ENCODE peak calls at places on chromosome 11, in ten cellular contexts. One of them, this sample, is unnamed.

GRCh38 chr11:130644187-130644586 is 195.7 kb downstream of the ADAMTS15 start:
- DNase-seq in body of pancreas: no peak
- DNase-seq in H9: peak; percentile 80
- DNase-seq in right atrium auricular region: no peak
- DNase-seq in B cell: no peak
- DNase-seq in heart right ventricle: no peak
- DNase-seq in A673: no peak
- DNase-seq in bronchial epithelial cell: no peak
- DNase-seq in A549: no peak
- DNase-seq in cardiac fibroblast: no peak
- DNase-seq in this sample: no peak

GRCh38 chr11:92627615-92628201 is 341.7 kb upstream of the MTNR1B start:
- DNase-seq in cardiac fibroblast: no peak
- DNase-seq in bronchial epithelial cell: peak; percentile 16
- DNase-seq in H9: no peak
- DNase-seq in body of pancreas: no peak
- DNase-seq in A549: no peak
- DNase-seq in B cell: no peak
- DNase-seq in heart right ventricle: no peak
- DNase-seq in A673: no peak
- DNase-seq in right atrium auricular region: no peak
- DNase-seq in this sample: no peak

GRCh38 chr11:27161071-27161470 is 120.5 kb downstream of the BBOX1 start:
- DNase-seq in bronchial epithelial cell: peak; percentile 28
- DNase-seq in body of pancreas: no peak
- DNase-seq in cardiac fibroblast: no peak
- DNase-seq in B cell: no peak
- DNase-seq in H9: no peak
- DNase-seq in right atrium auricular region: no peak
- DNase-seq in A673: no peak
- DNase-seq in A549: no peak
- DNase-seq in heart right ventricle: no peak
- DNase-seq in this sample: no peak

GRCh38 chr11:84390441-84391078 is 1104.4 kb upstream of the CCDC90B start:
- DNase-seq in heart right ventricle: no peak
- DNase-seq in H9: peak; percentile 66
- DNase-seq in cardiac fibroblast: no peak
- DNase-seq in right atrium auricular region: no peak
- DNase-seq in bronchial epithelial cell: peak; percentile 3
- DNase-seq in B cell: no peak
- DNase-seq in A549: no peak
- DNase-seq in body of pancreas: no peak
- DNase-seq in A673: peak; percentile 15
- DNase-seq in this sample: no peak

GRCh38 chr11:124841765-124842700 is 23.2 kb upstream of the ROBO3 start:
- DNase-seq in A673: no peak
- DNase-seq in right atrium auricular region: no peak
- DNase-seq in H9: no peak
- DNase-seq in cardiac fibroblast: peak; percentile 26
- DNase-seq in B cell: no peak
- DNase-seq in body of pancreas: no peak
- DNase-seq in A549: no peak
- DNase-seq in heart right ventricle: no peak
- DNase-seq in bronchial epithelial cell: no peak
- DNase-seq in this sample: no peak

GRCh38 chr11:112221263-112221835 is 4.9 kb upstream of the PTS start:
- DNase-seq in heart right ventricle: no peak
- DNase-seq in H9: no peak
- DNase-seq in B cell: no peak
- DNase-seq in A673: peak; percentile 72
- DNase-seq in body of pancreas: no peak
- DNase-seq in A549: no peak
- DNase-seq in bronchial epithelial cell: peak; percentile 62
- DNase-seq in right atrium auricular region: no peak
- DNase-seq in cardiac fibroblast: no peak
- DNase-seq in this sample: no peak

GRCh38 chr11:105000167-105000566 is 22.8 kb downstream of the CASP5 start:
- DNase-seq in heart right ventricle: no peak
- DNase-seq in B cell: no peak
- DNase-seq in bronchial epithelial cell: no peak
- DNase-seq in right atrium auricular region: no peak
- DNase-seq in A549: peak; percentile 31
- DNase-seq in cardiac fibroblast: no peak
- DNase-seq in H9: no peak
- DNase-seq in body of pancreas: no peak
- DNase-seq in A673: peak; percentile 52
- DNase-seq in this sample: no peak

GRCh38 chr11:72426054-72426757 is 8.1 kb downstream of the CLPB start:
- DNase-seq in B cell: no peak
- DNase-seq in heart right ventricle: no peak
- DNase-seq in body of pancreas: no peak
- DNase-seq in H9: no peak
- DNase-seq in bronchial epithelial cell: no peak
- DNase-seq in A673: peak; percentile 24
- DNase-seq in cardiac fibroblast: no peak
- DNase-seq in A549: no peak
- DNase-seq in right atrium auricular region: no peak
- DNase-seq in this sample: no peak

GRCh38 chr11:556175-556699 is 4.3 kb downstream of the LMNTD2 start:
- DNase-seq in A673: no peak
- DNase-seq in bronchial epithelial cell: no peak
- DNase-seq in B cell: no peak
- DNase-seq in right atrium auricular region: no peak
- DNase-seq in A549: no peak
- DNase-seq in cardiac fibroblast: no peak
- DNase-seq in H9: no peak
- DNase-seq in heart right ventricle: no peak
- DNase-seq in body of pancreas: peak; percentile 46
- DNase-seq in this sample: no peak

GRCh38 chr11:130585545-130585944 is 137.1 kb downstream of the ADAMTS15 start:
- DNase-seq in H9: no peak
- DNase-seq in A673: no peak
- DNase-seq in heart right ventricle: no peak
- DNase-seq in right atrium auricular region: no peak
- DNase-seq in A549: peak; percentile 58
- DNase-seq in bronchial epithelial cell: peak; percentile 49
- DNase-seq in cardiac fibroblast: peak; percentile 79
- DNase-seq in body of pancreas: no peak
- DNase-seq in B cell: no peak
- DNase-seq in this sample: no peak

GRCh38 chr11:106956887-106957505 is 61.3 kb downstream of the GUCY1A2 start:
- DNase-seq in cardiac fibroblast: no peak
- DNase-seq in A673: peak; percentile 100
- DNase-seq in H9: peak; percentile 81
- DNase-seq in bronchial epithelial cell: no peak
- DNase-seq in right atrium auricular region: no peak
- DNase-seq in body of pancreas: no peak
- DNase-seq in A549: no peak
- DNase-seq in B cell: no peak
- DNase-seq in heart right ventricle: no peak
- DNase-seq in this sample: no peak

GRCh38 chr11:62842171-62842717 is 2.9 kb upstream of the WDR74 start:
- DNase-seq in H9: peak; percentile 64
- DNase-seq in A549: no peak
- DNase-seq in body of pancreas: no peak
- DNase-seq in right atrium auricular region: peak; percentile 61
- DNase-seq in bronchial epithelial cell: no peak
- DNase-seq in A673: no peak
- DNase-seq in B cell: peak; percentile 52
- DNase-seq in heart right ventricle: no peak
- DNase-seq in cardiac fibroblast: peak; percentile 26
- DNase-seq in this sample: peak; percentile 52

GRCh38 chr11:74311352-74311926 is at the start of gene P4HA3:
- DNase-seq in body of pancreas: peak; percentile 78
- DNase-seq in H9: peak; percentile 87
- DNase-seq in bronchial epithelial cell: peak; percentile 21
- DNase-seq in cardiac fibroblast: peak; percentile 68
- DNase-seq in heart right ventricle: peak; percentile 52
- DNase-seq in right atrium auricular region: no peak
- DNase-seq in A673: peak; percentile 59
- DNase-seq in B cell: no peak
- DNase-seq in A549: peak; percentile 64
- DNase-seq in this sample: peak; percentile 79

GRCh38 chr11:9992306-9992705 is 301.7 kb downstream of the SBF2 start:
- DNase-seq in H9: no peak
- DNase-seq in heart right ventricle: no peak
- DNase-seq in cardiac fibroblast: no peak
- DNase-seq in right atrium auricular region: no peak
- DNase-seq in A549: no peak
- DNase-seq in A673: no peak
- DNase-seq in B cell: no peak
- DNase-seq in body of pancreas: no peak
- DNase-seq in bronchial epithelial cell: no peak
- DNase-seq in this sample: no peak

GRCh38 chr11:9990221-9990973 is 303.6 kb downstream of the SBF2 start:
- DNase-seq in bronchial epithelial cell: peak; percentile 13
- DNase-seq in A673: no peak
- DNase-seq in cardiac fibroblast: peak; percentile 33
- DNase-seq in H9: no peak
- DNase-seq in B cell: no peak
- DNase-seq in A549: peak; percentile 74
- DNase-seq in body of pancreas: no peak
- DNase-seq in right atrium auricular region: no peak
- DNase-seq in heart right ventricle: no peak
- DNase-seq in this sample: no peak
- TF ChIP-seq CTCF in bronchial epithelial cell: no peak
- TF ChIP-seq CTCF in A673: no peak
- TF ChIP-seq CTCF in cardiac fibroblast: peak; percentile 4
- TF ChIP-seq CTCF in H9: peak; percentile 40
- TF ChIP-seq CTCF in B cell: no peak
- TF ChIP-seq CTCF in A549: peak; percentile 32
- TF ChIP-seq CTCF in body of pancreas: no peak
- TF ChIP-seq CTCF in right atrium auricular region: no peak
- TF ChIP-seq CTCF in heart right ventricle: no peak
- TF ChIP-seq CTCF in this sample: no peak

GRCh38 chr11:59201376-59201775 is 11.4 kb downstream of the MPEG1 start:
- DNase-seq in heart right ventricle: no peak
- DNase-seq in A673: no peak
- DNase-seq in right atrium auricular region: no peak
- DNase-seq in bronchial epithelial cell: peak; percentile 45
- DNase-seq in B cell: no peak
- DNase-seq in body of pancreas: no peak
- DNase-seq in H9: peak; percentile 45
- DNase-seq in cardiac fibroblast: no peak
- DNase-seq in A549: no peak
- DNase-seq in this sample: no peak
- TF ChIP-seq CTCF in heart right ventricle: no peak
- TF ChIP-seq CTCF in A673: peak; percentile 28
- TF ChIP-seq CTCF in right atrium auricular region: no peak
- TF ChIP-seq CTCF in bronchial epithelial cell: peak; percentile 46
- TF ChIP-seq CTCF in B cell: peak; percentile 12
- TF ChIP-seq CTCF in body of pancreas: no peak
- TF ChIP-seq CTCF in H9: peak; percentile 65
- TF ChIP-seq CTCF in cardiac fibroblast: peak; percentile 10
- TF ChIP-seq CTCF in A549: peak; percentile 7
- TF ChIP-seq CTCF in this sample: no peak

GRCh38 chr11:57567210-57567511 is 311 bp downstream of the UBE2L6 start:
- DNase-seq in heart right ventricle: peak; percentile 28
- DNase-seq in bronchial epithelial cell: no peak
- DNase-seq in H9: no peak
- DNase-seq in A549: no peak
- DNase-seq in cardiac fibroblast: peak; percentile 13
- DNase-seq in right atrium auricular region: no peak
- DNase-seq in A673: peak; percentile 12
- DNase-seq in B cell: no peak
- DNase-seq in body of pancreas: no peak
- DNase-seq in this sample: peak; percentile 48

GRCh38 chr11:57566564-57567209 is 785 bp downstream of the UBE2L6 start:
- DNase-seq in H9: no peak
- DNase-seq in body of pancreas: no peak
- DNase-seq in right atrium auricular region: no peak
- DNase-seq in cardiac fibroblast: peak; percentile 12
- DNase-seq in B cell: no peak
- DNase-seq in A549: no peak
- DNase-seq in bronchial epithelial cell: no peak
- DNase-seq in heart right ventricle: no peak
- DNase-seq in A673: no peak
- DNase-seq in this sample: no peak

GRCh38 chr11:57566035-57566504 is 1.4 kb downstream of the UBE2L6 start:
- DNase-seq in cardiac fibroblast: peak; percentile 60
- DNase-seq in A673: no peak
- DNase-seq in H9: no peak
- DNase-seq in bronchial epithelial cell: peak; percentile 15
- DNase-seq in body of pancreas: peak; percentile 43
- DNase-seq in A549: no peak
- DNase-seq in right atrium auricular region: peak; percentile 69
- DNase-seq in heart right ventricle: peak; percentile 22
- DNase-seq in B cell: peak; percentile 46
- DNase-seq in this sample: peak; percentile 70

GRCh38 chr11:57567512-57568329 is at the start of gene UBE2L6:
- DNase-seq in body of pancreas: peak; percentile 84
- DNase-seq in H9: peak; percentile 53
- DNase-seq in cardiac fibroblast: peak; percentile 38
- DNase-seq in right atrium auricular region: no peak
- DNase-seq in A673: peak; percentile 68
- DNase-seq in heart right ventricle: peak; percentile 50
- DNase-seq in B cell: peak; percentile 78
- DNase-seq in A549: peak; percentile 76
- DNase-seq in bronchial epithelial cell: no peak
- DNase-seq in this sample: peak; percentile 88

GRCh38 chr11:57568330-57568766 is 876 bp upstream of the UBE2L6 start:
- DNase-seq in right atrium auricular region: peak; percentile 82
- DNase-seq in body of pancreas: no peak
- DNase-seq in heart right ventricle: peak; percentile 85
- DNase-seq in B cell: no peak
- DNase-seq in bronchial epithelial cell: peak; percentile 55
- DNase-seq in cardiac fibroblast: peak; percentile 82
- DNase-seq in A549: no peak
- DNase-seq in A673: peak; percentile 91
- DNase-seq in H9: peak; percentile 83
- DNase-seq in this sample: no peak
- TF ChIP-seq CTCF in right atrium auricular region: peak; percentile 71
- TF ChIP-seq CTCF in body of pancreas: peak; percentile 79
- TF ChIP-seq CTCF in heart right ventricle: peak; percentile 85
- TF ChIP-seq CTCF in B cell: no peak
- TF ChIP-seq CTCF in bronchial epithelial cell: peak; percentile 94
- TF ChIP-seq CTCF in cardiac fibroblast: peak; percentile 98
- TF ChIP-seq CTCF in A549: peak; percentile 96
- TF ChIP-seq CTCF in A673: no peak
- TF ChIP-seq CTCF in H9: peak; percentile 95
- TF ChIP-seq CTCF in this sample: peak; percentile 95

DNA sequence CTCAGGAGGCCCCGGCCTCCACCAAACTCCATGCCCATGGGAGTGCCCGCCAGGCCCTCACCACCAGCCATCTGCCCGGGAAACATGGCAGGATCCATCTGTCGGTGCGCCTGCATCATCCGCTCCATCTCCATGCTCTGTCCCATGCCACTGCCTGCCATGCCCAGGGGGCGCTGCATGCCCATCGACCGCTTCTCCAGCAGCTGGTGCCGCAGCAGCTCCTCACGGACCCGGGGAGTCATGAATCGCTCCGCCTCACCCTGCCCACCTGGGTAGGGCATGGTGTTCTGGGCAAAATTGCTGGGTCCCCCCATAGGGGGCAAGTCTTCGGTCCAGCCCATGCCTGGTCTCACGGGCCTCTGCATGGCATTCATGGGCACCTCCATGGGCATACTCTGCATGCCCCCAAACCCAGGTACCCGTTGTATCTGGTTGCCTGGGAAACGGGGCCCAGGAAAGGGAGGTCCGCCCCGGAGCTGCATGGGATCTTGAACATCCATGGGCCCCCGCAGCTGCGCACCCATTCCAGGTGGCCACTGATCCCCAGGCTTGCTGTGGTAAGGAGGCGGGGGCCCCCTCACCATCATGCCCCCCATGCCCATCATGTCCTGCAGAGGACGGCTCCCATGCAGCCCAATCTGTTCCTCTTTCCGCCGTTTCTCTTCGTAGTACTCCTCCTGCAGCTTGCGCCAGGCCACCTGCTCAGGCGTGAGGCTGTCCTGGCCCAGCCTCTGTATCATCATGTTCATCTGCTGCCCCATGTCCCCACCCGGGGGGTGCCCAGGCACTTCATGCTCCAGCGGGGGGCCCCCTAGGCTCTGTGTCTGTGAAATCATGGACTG is 18.0 kb downstream of the CXCR5 start:
- DNase-seq in body of pancreas: peak; percentile 35
- DNase-seq in A673: no peak
- DNase-seq in bronchial epithelial cell: no peak
- DNase-seq in cardiac fibroblast: no peak
- DNase-seq in heart right ventricle: no peak
- DNase-seq in A549: no peak
- DNase-seq in B cell: no peak
- DNase-seq in right atrium auricular region: no peak
- DNase-seq in H9: no peak
- DNase-seq in this sample: no peak
- TF ChIP-seq CTCF in body of pancreas: no peak
- TF ChIP-seq CTCF in A673: no peak
- TF ChIP-seq CTCF in bronchial epithelial cell: peak; percentile 7
- TF ChIP-seq CTCF in cardiac fibroblast: peak; percentile 5
- TF ChIP-seq CTCF in heart right ventricle: no peak
- TF ChIP-seq CTCF in A549: peak; percentile 12
- TF ChIP-seq CTCF in B cell: no peak
- TF ChIP-seq CTCF in right atrium auricular region: no peak
- TF ChIP-seq CTCF in H9: no peak
- TF ChIP-seq CTCF in this sample: no peak

This sample was measured in GM13976.